ENCODE peak calls at places on chromosomes 12 and 14, in eight cellular contexts. S, J, N, Z, Y, G, V and F are unnamed samples.

GRCh38 chr12:5889381-5890047 is 55.5 kb downstream of the ANO2 start:
- DNase-seq in Y (no peak), J (peak; percentile 47), S (no peak), N (no peak), G (no peak), Z (peak; percentile 81), V (no peak), F (peak; percentile 18)

GRCh38 chr14:32696325-32697101 is 242.2 kb upstream of the NPAS3 start:
- DNase-seq in Z (no peak), G (no peak), N (no peak), J (no peak), S (no peak), Y (no peak), V (no peak), F (no peak)

GRCh38 chr12:65025070-65025469 is 96.0 kb downstream of the WIF1 start:
- DNase-seq in N (no peak), Y (no peak), G (no peak), J (no peak), S (no peak), Z (no peak), V (no peak), F (no peak)

GRCh38 chr12:85951823-85952222 is 77.7 kb downstream of the NTS start:
- DNase-seq in J (no peak), Y (no peak), S (no peak), G (no peak), V (no peak), N (peak; percentile 14), Z (peak; percentile 38), F (no peak)

GRCh38 chr14:97331058-97331457 is 533.9 kb downstream of the VRK1 start:
- DNase-seq in J (no peak), Y (no peak), Z (no peak), N (no peak), S (no peak), G (no peak), V (no peak), F (no peak)

GRCh38 chr14:46820291-46820690 is 168.7 kb upstream of the RPL10L start:
- DNase-seq in G (no peak), Y (no peak), J (no peak), S (no peak), V (no peak), Z (no peak), N (no peak), F (no peak)

GRCh38 chr14:23640524-23641141 is 4.5 kb downstream of the DHRS2 start:
- DNase-seq in J (no peak), Y (no peak), N (peak; percentile 62), V (peak; percentile 52), Z (no peak), S (peak; percentile 72), G (no peak), F (no peak)

GRCh38 chr14:92510972-92511371 is 2.6 kb upstream of the RIN3 start:
- DNase-seq in N (no peak), Y (no peak), J (no peak), Z (no peak), G (no peak), V (no peak), S (no peak), F (no peak)

GRCh38 chr14:55454264-55455151 is 14.1 kb upstream of the TBPL2 start:
- DNase-seq in N (peak; percentile 85), S (peak; percentile 29), Y (no peak), V (no peak), G (no peak), Z (no peak), J (no peak), F (peak; percentile 73)

GRCh38 chr14:83300454-83301064 is 1766.9 kb upstream of the SEL1L start:
- DNase-seq in Y (no peak), Z (peak; percentile 53), S (peak; percentile 30), N (peak; percentile 26), V (no peak), J (no peak), G (no peak), F (peak; percentile 33)

GRCh38 chr12:130933269-130933995 is 20.3 kb upstream of the ADGRD1 start:
- DNase-seq in Y (no peak), J (no peak), Z (no peak), N (no peak), S (peak; percentile 36), V (peak; percentile 41), G (no peak), F (peak; percentile 40)

GRCh38 chr12:104667139-104667538 is 210.4 kb downstream of the CHST11 start:
- DNase-seq in G (no peak), J (no peak), Z (no peak), Y (no peak), S (peak; percentile 39), V (no peak), N (peak; percentile 90), F (peak; percentile 76)

GRCh38 chr14:67514650-67515385 is 18.3 kb upstream of the PLEKHH1 start:
- DNase-seq in Z (peak; percentile 33), J (peak; percentile 36), Y (no peak), V (peak; percentile 33), G (peak; percentile 16), N (peak; percentile 55), S (peak; percentile 79), F (peak; percentile 35)

GRCh38 chr12:29889737-29890136 is 106.0 kb upstream of the TMTC1 start:
- DNase-seq in G (no peak), Z (peak; percentile 24), J (peak; percentile 26), S (no peak), N (peak; percentile 67), Y (no peak), V (no peak), F (peak; percentile 53)

GRCh38 chr12:127381043-127381668 is 885.8 kb upstream of the TMEM132C start:
- DNase-seq in V (peak; percentile 30), Y (no peak), N (peak; percentile 7), S (peak; percentile 69), Z (peak; percentile 51), G (no peak), J (peak; percentile 41), F (no peak)

GRCh38 chr12:71755146-71755892 is 656 bp downstream of the RAB21 start:
- DNase-seq in Z (peak; percentile 62), S (peak; percentile 53), J (peak; percentile 73), V (no peak), N (peak; percentile 75), G (peak; percentile 68), Y (peak; percentile 26), F (peak; percentile 47)